ENCODE peak calls at places on chromosome 5, in four cellular contexts. M is stimulated activated CD4-positive, alpha-beta T cell treated with anti-CD3 and anti-CD28 coated beads, Interleukin-12 subunit alpha, Interleukin-12 subunit beta, amount 100 ng/mL, for 4 hours; N is AML-193; F is stromal cell of bone marrow. X is an unnamed sample.
A peak's percentile ranks its signal among the peaks of the same experiment; 100 is the strongest.

GRCh38 chr5:138230261-138230660 is 17.1 kb upstream of the CDC23 start:
- DNase-seq in M (no peak), N (no peak), F (peak; percentile 77), X (no peak)

GRCh38 chr5:111972080-111972479 is 215.1 kb upstream of the NREP start:
- DNase-seq in M (no peak), N (no peak), F (no peak), X (no peak)

GRCh38 chr5:144205141-144205551 is 34.5 kb downstream of the KCTD16 start:
- DNase-seq in M (no peak), N (no peak), F (peak; percentile 45), X (peak; percentile 73)

GRCh38 chr5:72034710-72035109 is 72.6 kb upstream of the MAP1B start:
- DNase-seq in M (no peak), N (no peak), F (no peak), X (no peak)

GRCh38 chr5:90878549-90879196 is 320.1 kb downstream of the ADGRV1 start:
- DNase-seq in M (no peak), N (no peak), F (peak; percentile 62), X (no peak)

GRCh38 chr5:1251678-1252580 is 26.7 kb downstream of the SLC6A18 start:
- DNase-seq in M (no peak), N (no peak), F (no peak), X (no peak)

GRCh38 chr5:150112211-150113046 is 26.1 kb upstream of the CSF1R start:
- DNase-seq in M (no peak), N (no peak), F (peak; percentile 90), X (peak; percentile 58)

GRCh38 chr5:135194573-135195266 is 160.7 kb upstream of the PITX1 start:
- DNase-seq in M (no peak), N (no peak), F (peak; percentile 74), X (no peak)

GRCh38 chr5:2017540-2018389 is 135.0 kb upstream of the IRX4 start:
- DNase-seq in M (peak; percentile 9), N (no peak), F (no peak), X (peak; percentile 76)

GRCh38 chr5:171808453-171808852 is 22.8 kb downstream of the SMIM23 start:
- DNase-seq in M (no peak), N (no peak), F (no peak), X (no peak)

GRCh38 chr5:173451031-173451430 is 122.8 kb upstream of the STC2 start:
- DNase-seq in M (no peak), N (no peak), F (no peak), X (peak; percentile 71)

GRCh38 chr5:140194662-140195061 is 19.7 kb downstream of the CYSTM1 start:
- DNase-seq in M (no peak), N (no peak), F (no peak), X (no peak)